ENCODE peak calls at places on chromosomes 6 and 20, in nine cellular contexts. W is OCI-LY7; L is heart left ventricle; X is PC-9; N is K562; G is HAP-1; Z is IMR-90; E is effector memory CD4-positive, alpha-beta T cell; R is SK-N-SH. M is an unnamed sample. For H3K4me1, the result is how much of the 10 kb centered on the place peaks cover.

GRCh38 chr6:145789443-145789842 is 25.2 kb downstream of the FBXO30 start:
- DNase-seq in X (no peak), E (no peak), L (no peak), W (no peak), R (no peak), Z (peak), G (no peak), N (no peak), M (peak)

GRCh38 chr6:145761584-145761983 is 26.3 kb upstream of the EPM2A start:
- DNase-seq in W (peak), X (no peak), G (no peak), L (no peak), E (no peak), Z (no peak), N (no peak), R (no peak), M (no peak)

GRCh38 chr6:143569035-143569434 is 57.5 kb upstream of the FUCA2 start:
- DNase-seq in W (no peak), L (no peak), G (no peak), R (no peak), X (no peak), N (no peak), Z (peak), E (no peak), M (no peak)

GRCh38 chr6:5379647-5380242 is 118.4 kb downstream of the FARS2 start:
- DNase-seq in Z (peak), L (no peak), X (no peak), G (no peak), N (peak), R (peak), E (no peak), W (peak), M (no peak)

GRCh38 chr6:168799067-168799466 is 358.1 kb downstream of the SMOC2 start:
- DNase-seq in R (no peak), W (no peak), N (no peak), X (no peak), G (no peak), E (no peak), L (no peak), Z (no peak), M (no peak)

GRCh38 chr6:54493138-54493537 is 184.9 kb downstream of the TINAG start:
- DNase-seq in R (no peak), Z (peak), W (no peak), E (no peak), L (no peak), N (no peak), X (peak), G (no peak), M (no peak)

GRCh38 chr20:53900380-53900999 is 169.9 kb downstream of the BCAS1 start:
- DNase-seq in W (no peak), L (no peak), X (peak), Z (peak), N (no peak), G (no peak), E (no peak), R (no peak), M (no peak)

GRCh38 chr6:7906741-7907140 is 3.8 kb downstream of the TXNDC5 start:
- DNase-seq in N (no peak), R (no peak), W (no peak), G (no peak), L (no peak), E (no peak), X (no peak), Z (no peak), M (no peak)

GRCh38 chr20:32538526-32538918 is 46.6 kb downstream of the NOL4L start:
- DNase-seq in W (no peak), N (no peak), G (no peak), R (no peak), L (peak), E (peak), Z (no peak), X (peak), M (no peak)

GRCh38 chr20:57993738-57994431 is 234.6 kb downstream of the ANKRD60 start:
- DNase-seq in G (no peak), R (no peak), N (no peak), E (no peak), W (no peak), Z (no peak), X (no peak), L (no peak), M (no peak)

GRCh38 chr6:128370072-128370471 is 150.3 kb downstream of the PTPRK start:
- DNase-seq in E (no peak), N (no peak), W (no peak), Z (peak), X (no peak), R (no peak), G (no peak), L (no peak), M (no peak)

GRCh38 chr6:42925248-42925857 is 3.9 kb upstream of the CNPY3 start:
- DNase-seq in R (no peak), E (no peak), W (no peak), X (no peak), L (no peak), G (no peak), Z (no peak), N (no peak), M (no peak)

GRCh38 chr6:107330190-107330589 is 129.2 kb downstream of the PDSS2 start:
- DNase-seq in Z (no peak), R (no peak), W (peak), E (no peak), N (no peak), L (no peak), X (peak), G (no peak), M (no peak)

GRCh38 chr6:37033255-37033654 is 27.8 kb downstream of the FGD2 start:
- DNase-seq in L (no peak), G (no peak), E (no peak), N (no peak), W (no peak), Z (peak), X (no peak), R (no peak), M (no peak)

GRCh38 chr20:33203444-33203843 is 13.7 kb upstream of the BPIFA3 start:
- DNase-seq in L (no peak), G (no peak), N (no peak), W (no peak), Z (no peak), X (no peak), E (no peak), R (no peak), M (no peak)

GRCh38 chr6:22098623-22099022 is 198.2 kb downstream of the PRL start:
- DNase-seq in L (no peak), X (no peak), W (no peak), E (no peak), R (no peak), G (peak), N (no peak), Z (peak), M (no peak)

GRCh38 chr6:143405381-143406154 is 44.9 kb downstream of the ADAT2 start:
- DNase-seq in E (no peak), W (no peak), Z (peak), G (no peak), L (no peak), X (peak), R (no peak), N (no peak), M (no peak)

GRCh38 chr6:20879121-20879520 is 344.9 kb downstream of the CDKAL1 start:
- DNase-seq in G (no peak), X (no peak), E (no peak), L (no peak), Z (no peak), N (no peak), W (no peak), R (no peak), M (no peak)
- H3K4me1 ChIP-seq in G (under half), X (under half), E (under half), L (under half), Z (under half), N (under half), W (under half), R (under half), M (under half)

GRCh38 chr20:25622049-25622448 is 1.8 kb downstream of the NANP start:
- DNase-seq in R (no peak), N (no peak), X (no peak), Z (peak), L (no peak), W (no peak), G (no peak), E (no peak), M (no peak)
- H3K4me3 ChIP-seq in R (no peak), N (peak), X (peak), Z (no peak), L (no peak), W (peak), G (peak), E (no peak), M (no peak)

DNA sequence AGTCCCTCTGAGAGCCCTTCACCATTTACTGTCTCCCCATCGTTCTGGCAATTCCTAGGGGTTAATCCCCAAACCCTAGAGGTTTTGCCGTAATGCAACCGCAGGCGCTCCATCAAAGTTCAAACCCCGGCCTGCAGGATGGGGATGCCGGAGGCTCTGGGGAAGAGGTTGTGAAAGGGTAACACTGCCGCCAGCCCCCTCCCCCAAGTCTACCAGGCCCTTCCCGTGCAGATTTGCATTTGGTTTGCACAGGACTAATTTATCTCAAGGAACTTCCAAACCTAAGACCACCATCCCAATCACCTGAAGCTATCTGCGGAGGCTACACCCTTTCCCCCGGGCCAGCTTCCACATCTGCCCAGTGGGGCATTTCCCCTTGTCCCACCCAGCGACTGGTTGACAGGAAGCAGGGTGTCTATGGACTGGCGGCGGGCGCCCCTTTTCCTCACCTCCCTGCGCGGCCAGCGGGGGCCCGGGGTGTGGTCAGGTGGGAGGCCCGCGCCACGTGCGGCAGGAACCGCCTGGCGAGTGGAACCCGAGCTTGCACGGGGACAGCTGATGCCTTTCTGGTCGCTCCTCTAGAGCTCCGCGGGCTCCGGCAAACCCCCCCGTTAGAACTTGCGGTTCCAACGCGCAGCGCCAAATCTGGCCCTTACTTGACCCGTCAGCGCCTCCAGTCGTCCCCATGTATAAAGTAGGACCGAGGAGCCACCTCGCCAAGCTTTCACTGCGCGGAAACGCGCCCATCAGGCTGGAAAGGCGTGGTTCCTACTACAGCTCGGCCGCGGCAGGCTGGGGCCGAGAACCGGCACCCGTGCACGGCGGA is 9.4 kb upstream of the SLC4A11 start:
- DNase-seq in L (peak), N (peak), X (no peak), Z (no peak), E (no peak), W (no peak), G (no peak), R (no peak), M (peak)
- H3K4me1 ChIP-seq in L (under half), N (under half), X (under half), Z (under half), E (under half), W (under half), G (under half), R (under half), M (under half)

GRCh38 chr6:34697904-34698557 is 1.5 kb upstream of the ILRUN start:
- DNase-seq in G (no peak), X (no peak), R (no peak), Z (no peak), L (no peak), N (no peak), E (no peak), W (no peak), M (no peak)

GRCh38 chr6:34695729-34696188 is 808 bp downstream of the ILRUN start:
- DNase-seq in W (no peak), L (no peak), N (no peak), X (no peak), G (no peak), R (peak), E (no peak), Z (no peak), M (no peak)

GRCh38 chr6:34696739-34697543 is at the start of gene ILRUN:
- DNase-seq in Z (peak), X (peak), N (peak), E (peak), G (peak), L (peak), W (peak), R (peak), M (peak)

GRCh38 chr6:34696189-34696738 is 303 bp downstream of the ILRUN start:
- DNase-seq in L (peak), W (no peak), N (peak), R (no peak), E (no peak), G (no peak), Z (peak), X (peak), M (peak)

DNA sequence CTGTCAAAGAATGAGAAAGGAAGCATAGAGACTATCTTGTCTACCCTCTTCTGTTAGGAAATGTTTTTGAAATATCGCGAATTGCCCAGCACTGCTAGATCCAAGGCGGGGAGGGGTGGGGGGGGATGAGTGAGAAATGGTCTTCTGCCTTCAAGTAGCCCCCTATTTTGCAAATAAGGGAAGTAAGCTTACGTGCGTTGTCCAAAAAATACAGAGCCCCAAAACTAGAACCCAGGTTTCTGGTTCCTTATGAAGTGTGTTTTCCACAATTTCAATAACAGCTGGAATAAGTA is 923 bp upstream of the ILRUN start:
- DNase-seq in X (no peak), W (no peak), E (no peak), L (no peak), N (peak), G (no peak), R (peak), Z (no peak), M (no peak)
- H3K4me3 ChIP-seq in X (peak), W (peak), E (peak), L (no peak), N (peak), G (peak), R (peak), Z (peak), M (peak)

GRCh38 chr20:62126141-62126540 is 3.9 kb downstream of the LSM14B start:
- DNase-seq in X (no peak), L (peak), N (no peak), R (no peak), W (no peak), Z (no peak), G (no peak), E (no peak), M (no peak)
- H3K4me1 ChIP-seq in X (under half), L (under half), N (under half), R (under half), W (under half), Z (under half), G (under half), E (under half), M (under half)

GRCh38 chr6:167757821-167758220 is 68.9 kb upstream of the AFDN start:
- DNase-seq in X (no peak), R (no peak), W (no peak), E (no peak), G (no peak), N (no peak), L (no peak), Z (no peak), M (no peak)
- H3K4me3 ChIP-seq in X (no peak), R (no peak), W (no peak), E (no peak), G (no peak), N (no peak), L (no peak), Z (no peak), M (no peak)

M was measured in psoas muscle.